ENCODE peak calls at places on chromosome 18, in eight cellular contexts. One of them, this sample, is unnamed.

GRCh38 chr18:379665-380356 is 112.0 kb upstream of the THOC1 start:
- DNase-seq in NCI-H1417: no peak
- DNase-seq in pulmonary artery endothelial cell: no peak
- DNase-seq in kidney epithelial cell: no peak
- DNase-seq in stimulated activated CD8-positive, alpha-beta memory T cell treated with anti-CD3 and anti-CD28 coated beads, Interleukin-15, amount 100 ng/mL, for 24 hours: no peak
- DNase-seq in frontal cortex: no peak
- DNase-seq in HEK293T: no peak
- DNase-seq in HFFc6: no peak
- DNase-seq in this sample: no peak

GRCh38 chr18:3514312-3515216 is 64.6 kb downstream of the TGIF1 start:
- DNase-seq in NCI-H1417: no peak
- DNase-seq in pulmonary artery endothelial cell: no peak
- DNase-seq in kidney epithelial cell: no peak
- DNase-seq in stimulated activated CD8-positive, alpha-beta memory T cell treated with anti-CD3 and anti-CD28 coated beads, Interleukin-15, amount 100 ng/mL, for 24 hours: no peak
- DNase-seq in frontal cortex: no peak
- DNase-seq in HEK293T: no peak
- DNase-seq in HFFc6: no peak
- DNase-seq in this sample: no peak

GRCh38 chr18:50631831-50632285 is 72.0 kb downstream of the MAPK4 start:
- DNase-seq in NCI-H1417: no peak
- DNase-seq in pulmonary artery endothelial cell: no peak
- DNase-seq in kidney epithelial cell: no peak
- DNase-seq in stimulated activated CD8-positive, alpha-beta memory T cell treated with anti-CD3 and anti-CD28 coated beads, Interleukin-15, amount 100 ng/mL, for 24 hours: no peak
- DNase-seq in frontal cortex: no peak
- DNase-seq in HEK293T: no peak
- DNase-seq in HFFc6: no peak
- DNase-seq in this sample: no peak

GRCh38 chr18:50973367-50974126 is 5.7 kb downstream of the ELAC1 start:
- DNase-seq in NCI-H1417: no peak
- DNase-seq in pulmonary artery endothelial cell: no peak
- DNase-seq in kidney epithelial cell: no peak
- DNase-seq in stimulated activated CD8-positive, alpha-beta memory T cell treated with anti-CD3 and anti-CD28 coated beads, Interleukin-15, amount 100 ng/mL, for 24 hours: no peak
- DNase-seq in frontal cortex: no peak
- DNase-seq in HEK293T: no peak
- DNase-seq in HFFc6: peak
- DNase-seq in this sample: no peak

GRCh38 chr18:48749768-48750167 is 201.0 kb downstream of the SMAD7 start:
- DNase-seq in NCI-H1417: no peak
- DNase-seq in pulmonary artery endothelial cell: no peak
- DNase-seq in kidney epithelial cell: no peak
- DNase-seq in stimulated activated CD8-positive, alpha-beta memory T cell treated with anti-CD3 and anti-CD28 coated beads, Interleukin-15, amount 100 ng/mL, for 24 hours: no peak
- DNase-seq in frontal cortex: no peak
- DNase-seq in HEK293T: no peak
- DNase-seq in HFFc6: no peak
- DNase-seq in this sample: no peak

GRCh38 chr18:23591011-23591410 is 4.7 kb upstream of the NPC1 start:
- DNase-seq in NCI-H1417: no peak
- DNase-seq in pulmonary artery endothelial cell: no peak
- DNase-seq in kidney epithelial cell: no peak
- DNase-seq in stimulated activated CD8-positive, alpha-beta memory T cell treated with anti-CD3 and anti-CD28 coated beads, Interleukin-15, amount 100 ng/mL, for 24 hours: no peak
- DNase-seq in frontal cortex: no peak
- DNase-seq in HEK293T: no peak
- DNase-seq in HFFc6: peak
- DNase-seq in this sample: no peak

GRCh38 chr18:26648509-26649192 is 100.3 kb upstream of the KCTD1 start:
- DNase-seq in NCI-H1417: no peak
- DNase-seq in pulmonary artery endothelial cell: no peak
- DNase-seq in kidney epithelial cell: no peak
- DNase-seq in stimulated activated CD8-positive, alpha-beta memory T cell treated with anti-CD3 and anti-CD28 coated beads, Interleukin-15, amount 100 ng/mL, for 24 hours: no peak
- DNase-seq in frontal cortex: no peak
- DNase-seq in HEK293T: no peak
- DNase-seq in HFFc6: no peak
- DNase-seq in this sample: no peak

GRCh38 chr18:57329856-57330255 is 22.5 kb upstream of the ST8SIA3 start:
- DNase-seq in NCI-H1417: no peak
- DNase-seq in pulmonary artery endothelial cell: no peak
- DNase-seq in kidney epithelial cell: no peak
- DNase-seq in stimulated activated CD8-positive, alpha-beta memory T cell treated with anti-CD3 and anti-CD28 coated beads, Interleukin-15, amount 100 ng/mL, for 24 hours: no peak
- DNase-seq in frontal cortex: no peak
- DNase-seq in HEK293T: no peak
- DNase-seq in HFFc6: no peak
- DNase-seq in this sample: no peak

GRCh38 chr18:38415811-38416210 is 850.2 kb upstream of the CELF4 start:
- DNase-seq in NCI-H1417: no peak
- DNase-seq in pulmonary artery endothelial cell: no peak
- DNase-seq in kidney epithelial cell: no peak
- DNase-seq in stimulated activated CD8-positive, alpha-beta memory T cell treated with anti-CD3 and anti-CD28 coated beads, Interleukin-15, amount 100 ng/mL, for 24 hours: no peak
- DNase-seq in frontal cortex: no peak
- DNase-seq in HEK293T: no peak
- DNase-seq in HFFc6: no peak
- DNase-seq in this sample: no peak

GRCh38 chr18:24490545-24490944 is 30.1 kb downstream of the HRH4 start:
- DNase-seq in NCI-H1417: no peak
- DNase-seq in pulmonary artery endothelial cell: no peak
- DNase-seq in kidney epithelial cell: no peak
- DNase-seq in stimulated activated CD8-positive, alpha-beta memory T cell treated with anti-CD3 and anti-CD28 coated beads, Interleukin-15, amount 100 ng/mL, for 24 hours: no peak
- DNase-seq in frontal cortex: no peak
- DNase-seq in HEK293T: no peak
- DNase-seq in HFFc6: peak
- DNase-seq in this sample: no peak

GRCh38 chr18:23837591-23837990 is 148.3 kb downstream of the LAMA3 start:
- DNase-seq in NCI-H1417: no peak
- DNase-seq in pulmonary artery endothelial cell: peak
- DNase-seq in kidney epithelial cell: peak
- DNase-seq in stimulated activated CD8-positive, alpha-beta memory T cell treated with anti-CD3 and anti-CD28 coated beads, Interleukin-15, amount 100 ng/mL, for 24 hours: no peak
- DNase-seq in frontal cortex: no peak
- DNase-seq in HEK293T: no peak
- DNase-seq in HFFc6: peak
- DNase-seq in this sample: no peak

GRCh38 chr18:6044773-6045172 is 149.5 kb upstream of the TMEM200C start:
- DNase-seq in NCI-H1417: no peak
- DNase-seq in pulmonary artery endothelial cell: no peak
- DNase-seq in kidney epithelial cell: no peak
- DNase-seq in stimulated activated CD8-positive, alpha-beta memory T cell treated with anti-CD3 and anti-CD28 coated beads, Interleukin-15, amount 100 ng/mL, for 24 hours: no peak
- DNase-seq in frontal cortex: no peak
- DNase-seq in HEK293T: no peak
- DNase-seq in HFFc6: no peak
- DNase-seq in this sample: no peak